ENCODE peak calls at places on chromosomes 6 and 20, in four cellular contexts. K is HCT116, J is Panc1, Z is transverse colon. G is an unnamed sample.

GRCh38 chr20:8812818-8813217 is 256.1 kb upstream of the PLCB4 start:
- DNase-seq in K (no peak), Z (no peak), J (no peak), G (no peak)

GRCh38 chr6:52976591-52977035 is 18.5 kb downstream of the GSTA4 start:
- DNase-seq in K (no peak), Z (peak; percentile 28), J (no peak), G (no peak)

GRCh38 chr6:170206931-170207431 is 83.9 kb downstream of the DLL1 start:
- DNase-seq in J (no peak), K (no peak), Z (no peak), G (no peak)

GRCh38 chr20:6635034-6635736 is 132.3 kb upstream of the BMP2 start:
- DNase-seq in J (no peak), K (no peak), Z (no peak), G (no peak)

GRCh38 chr6:134908906-134909516 is 40.9 kb downstream of the ALDH8A1 start:
- DNase-seq in K (peak; percentile 64), Z (peak; percentile 41), J (peak; percentile 90), G (no peak)

GRCh38 chr6:134375199-134375598 is 57.3 kb upstream of the SGK1 start:
- DNase-seq in J (no peak), K (no peak), Z (no peak), G (no peak)

GRCh38 chr20:13468166-13468565 is 170.6 kb downstream of the TASP1 start:
- DNase-seq in K (no peak), J (no peak), Z (no peak), G (no peak)

GRCh38 chr20:51354769-51355319 is 187.7 kb downstream of the NFATC2 start:
- DNase-seq in Z (no peak), K (no peak), J (peak; percentile 45), G (no peak)

GRCh38 chr6:31399589-31400466 is 3.6 kb upstream of the MICA start:
- DNase-seq in Z (peak; percentile 94), J (peak; percentile 75), K (peak; percentile 80), G (peak; percentile 92)

GRCh38 chr6:169452117-169452868 is 198.6 kb upstream of the THBS2 start:
- DNase-seq in K (peak; percentile 45), J (peak; percentile 75), Z (peak; percentile 58), G (peak; percentile 84)

GRCh38 chr20:35828916-35829315 is 57.1 kb downstream of the PHF20 start:
- DNase-seq in Z (no peak), J (no peak), K (no peak), G (no peak)

GRCh38 chr20:45053441-45054351 is 47.2 kb downstream of the KCNS1 start:
- DNase-seq in Z (no peak), K (no peak), J (no peak), G (no peak)

GRCh38 chr6:27889628-27890315 is 22.4 kb downstream of the OR2B2 start:
- DNase-seq in Z (no peak), J (no peak), K (peak; percentile 16), G (no peak)

GRCh38 chr20:17570347-17571152 is 675 bp downstream of the DSTN start:
- DNase-seq in K (peak; percentile 15), J (no peak), Z (peak; percentile 75), G (peak; percentile 58)

GRCh38 chr6:148583631-148584030 is 163.2 kb upstream of the UST start:
- DNase-seq in K (no peak), Z (no peak), J (no peak), G (no peak)

GRCh38 chr6:56144538-56145324 is 102.6 kb downstream of the COL21A1 start:
- DNase-seq in J (no peak), K (no peak), Z (no peak), G (no peak)

GRCh38 chr6:47477497-47478232 is at the start of gene CD2AP:
- DNase-seq in J (no peak), Z (peak; percentile 93), K (peak; percentile 80), G (peak; percentile 83)

GRCh38 chr6:134510920-134511319 is 193.0 kb upstream of the SGK1 start:
- DNase-seq in Z (no peak), K (no peak), J (no peak), G (no peak)

GRCh38 chr6:75882734-75883133 is 133.7 kb downstream of the MYO6 start:
- DNase-seq in K (no peak), Z (no peak), J (no peak), G (no peak)

GRCh38 chr6:15290962-15291704 is 45.3 kb downstream of the JARID2 start:
- DNase-seq in Z (no peak), J (no peak), K (no peak), G (no peak)

GRCh38 chr6:83378621-83379388 is 52.0 kb downstream of the ME1 start:
- DNase-seq in K (no peak), Z (no peak), J (no peak), G (no peak)

GRCh38 chr6:153959281-153959680 is 79.8 kb upstream of the OPRM1 start:
- DNase-seq in Z (no peak), K (no peak), J (no peak), G (no peak)

GRCh38 chr6:33740204-33740608 is 6.5 kb downstream of the IP6K3 start:
- DNase-seq in J (no peak), Z (no peak), K (no peak), G (peak; percentile 73)

GRCh38 chr20:36919715-36920333 is 31.7 kb downstream of the SAMHD1 start:
- DNase-seq in J (peak; percentile 53), K (peak; percentile 49), Z (no peak), G (no peak)

GRCh38 chr20:25044660-25045342 is 13.1 kb downstream of the ACSS1 start:
- DNase-seq in Z (no peak), K (no peak), J (no peak), G (no peak)

GRCh38 chr6:79427721-79428120 is 109.5 kb downstream of the LCA5 start:
- DNase-seq in J (no peak), K (no peak), Z (no peak), G (no peak)

GRCh38 chr6:113055086-113055485 is 708.0 kb downstream of the RFPL4B start:
- DNase-seq in J (no peak), Z (no peak), K (no peak), G (no peak)

GRCh38 chr6:48236375-48236774 is 125.4 kb upstream of the PTCHD4 start:
- DNase-seq in Z (no peak), K (no peak), J (no peak), G (no peak)

GRCh38 chr6:139277161-139277560 is 14.6 kb downstream of the TXLNB start:
- DNase-seq in J (no peak), K (no peak), Z (no peak), G (no peak)

GRCh38 chr20:9019833-9020232 is 49.1 kb upstream of the PLCB4 start:
- DNase-seq in K (no peak), Z (no peak), J (no peak), G (no peak)

GRCh38 chr20:1819311-1820136 is 75.7 kb upstream of the SIRPA start:
- DNase-seq in Z (peak; percentile 4), K (no peak), J (no peak), G (no peak)
- TF ChIP-seq POLR2AphosphoS5 in Z (no peak), K (no peak), J (no peak), G (no peak)

DNA sequence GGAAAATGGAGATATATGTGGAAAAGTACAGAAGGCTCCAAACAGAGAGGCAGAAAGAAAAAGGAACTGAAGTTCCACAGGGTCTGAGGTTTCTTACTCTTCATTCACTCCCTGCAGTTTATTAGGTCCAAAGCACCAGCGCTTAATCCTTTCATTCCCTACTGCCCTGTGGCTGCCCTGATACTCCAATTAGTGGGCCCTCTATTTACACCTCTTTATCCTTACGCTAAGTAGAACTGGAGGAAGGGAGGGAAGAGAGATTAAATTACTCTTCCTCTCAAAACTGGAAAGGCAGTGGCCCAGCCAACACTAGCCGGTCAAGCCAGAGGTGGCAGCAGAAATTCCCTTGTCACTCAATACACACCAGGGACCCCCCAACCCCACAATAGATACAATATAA is 20.4 kb downstream of the TRERF1 start:
- DNase-seq in K (no peak), J (no peak), Z (no peak), G (no peak)
- H3K4me3 ChIP-seq in K (no peak overlapping the region), J (no peak overlapping the region), Z (no peak overlapping the region), G (no peak overlapping the region)

GRCh38 chr20:58017237-58017969 is 211.1 kb downstream of the ANKRD60 start:
- DNase-seq in Z (peak; percentile 81), K (peak; percentile 89), J (peak; percentile 58), G (peak; percentile 96)
- TF ChIP-seq POLR2AphosphoS5 in Z (peak; percentile 57), K (no peak), J (no peak), G (peak; percentile 47)

DNA sequence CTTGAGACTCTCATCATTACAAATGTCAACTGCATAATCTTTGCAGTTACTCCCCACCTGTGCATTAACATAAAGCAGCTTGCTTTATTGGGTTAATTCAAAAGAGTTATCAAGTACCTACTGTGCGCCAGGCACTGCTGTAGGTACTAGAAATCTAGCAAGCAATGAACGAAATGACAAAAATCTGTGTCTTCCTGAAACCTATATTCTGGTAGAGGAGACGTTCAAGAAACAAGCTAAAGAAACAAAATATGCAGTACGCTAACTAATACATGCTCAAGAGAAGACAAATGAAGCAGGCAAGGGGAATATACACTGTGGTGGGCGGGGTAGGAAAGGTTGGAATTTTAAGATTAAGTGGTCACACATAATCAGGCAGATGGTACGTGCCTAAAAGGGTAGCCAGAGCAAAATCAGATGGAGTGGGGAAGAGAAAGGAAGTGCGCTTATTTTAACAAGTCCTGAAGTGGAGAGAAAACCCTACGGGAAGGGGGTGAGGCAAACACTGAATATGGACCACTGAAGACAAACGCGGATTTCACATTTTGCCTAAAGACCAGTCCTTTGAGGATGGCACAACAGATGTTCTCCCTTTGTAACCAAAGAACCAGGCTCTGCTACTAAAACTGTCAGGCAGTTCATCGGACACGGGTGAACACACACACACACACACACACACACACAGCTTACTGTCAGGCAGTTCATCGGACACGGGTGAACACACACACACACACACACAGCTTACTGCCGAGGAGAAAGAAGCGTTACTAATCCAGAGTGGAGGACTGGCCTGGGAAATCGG is 1.2 kb downstream of the ELOVL2 start:
- DNase-seq in J (no peak), Z (no peak), K (no peak), G (no peak)
- H3K4me3 ChIP-seq in J (peak overlapping the region; percentile 56), Z (no peak overlapping the region), K (no peak overlapping the region), G (peak overlapping the region; percentile 58)

DNA sequence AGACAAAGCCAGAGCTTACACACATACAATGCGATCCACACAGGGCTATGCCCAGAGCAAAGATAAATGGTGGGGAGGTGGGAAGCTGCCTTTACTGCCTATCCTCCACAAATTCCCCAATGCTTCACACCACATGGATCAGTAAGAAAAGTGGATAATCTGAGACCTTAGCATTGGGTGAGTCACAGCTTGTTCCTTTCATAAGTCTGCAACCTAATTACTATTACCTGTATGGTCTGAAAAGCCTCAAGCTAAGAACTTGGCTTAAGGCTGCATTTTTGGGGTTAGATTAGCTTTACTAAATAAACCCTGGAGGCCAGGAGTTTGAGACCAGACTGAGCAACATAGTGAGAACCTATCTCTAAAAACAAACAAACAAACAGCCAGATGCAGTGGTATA is 66.0 kb upstream of the BTBD3 start:
- DNase-seq in K (no peak), J (no peak), Z (no peak), G (no peak)
- TF ChIP-seq POLR2AphosphoS5 in K (no peak), J (no peak), Z (no peak), G (no peak)